ENCODE peak calls at places on chromosome 22, in five cellular contexts. T, E, V, Y and R are unnamed samples.
A peak's percentile ranks its signal among the peaks of the same experiment; 100 is the strongest.

GRCh38 chr22:18955696-18956095 is 19.6 kb upstream of the PRODH start:
- DNase-seq in T (no peak), E (no peak), V (no peak), Y (no peak), R (no peak)

GRCh38 chr22:24380220-24381218 is 46.9 kb upstream of the ADORA2A start:
- DNase-seq in T (no peak), E (no peak), V (no peak), Y (no peak), R (no peak)

GRCh38 chr22:37026325-37026724 is 6.8 kb downstream of the MPST start:
- DNase-seq in T (no peak), E (no peak), V (peak; percentile 59), Y (no peak), R (no peak)

GRCh38 chr22:37345863-37346514 is 63.7 kb downstream of the CYTH4 start:
- DNase-seq in T (no peak), E (no peak), V (no peak), Y (no peak), R (no peak)

GRCh38 chr22:32909561-32910348 is 108.2 kb downstream of the TIMP3 start:
- DNase-seq in T (no peak), E (no peak), V (no peak), Y (no peak), R (no peak)

GRCh38 chr22:19610518-19611253 is 86.5 kb upstream of the CLDN5 start:
- DNase-seq in T (peak; percentile 65), E (no peak), V (no peak), Y (no peak), R (no peak)

GRCh38 chr22:23828800-23829680 is 9.8 kb downstream of the DERL3 start:
- DNase-seq in T (no peak), E (peak; percentile 92), V (peak; percentile 88), Y (no peak), R (no peak)

GRCh38 chr22:36590441-36591056 is 61.6 kb upstream of the EIF3D start:
- DNase-seq in T (no peak), E (no peak), V (no peak), Y (no peak), R (no peak)

GRCh38 chr22:24830205-24830979 is 24.4 kb downstream of the SGSM1 start:
- DNase-seq in T (no peak), E (no peak), V (no peak), Y (no peak), R (no peak)

GRCh38 chr22:27173530-27173929 is 516.1 kb downstream of the MIAT start:
- DNase-seq in T (no peak), E (no peak), V (no peak), Y (no peak), R (no peak)

GRCh38 chr22:44396727-44397722 is 84.3 kb upstream of the SHISAL1 start:
- DNase-seq in T (peak; percentile 19), E (no peak), V (no peak), Y (no peak), R (no peak)

GRCh38 chr22:39029227-39029626 is 8.3 kb downstream of the APOBEC3D start:
- DNase-seq in T (peak; percentile 20), E (no peak), V (no peak), Y (no peak), R (no peak)

GRCh38 chr22:17436382-17436951 is 67.2 kb downstream of the CECR2 start:
- DNase-seq in T (no peak), E (no peak), V (no peak), Y (no peak), R (no peak)

GRCh38 chr22:17846326-17846992 is 72.2 kb upstream of the BID start:
- DNase-seq in T (no peak), E (no peak), V (no peak), Y (no peak), R (no peak)

GRCh38 chr22:45527456-45527855 is 24.8 kb downstream of the FBLN1 start:
- DNase-seq in T (no peak), E (no peak), V (no peak), Y (no peak), R (no peak)

GRCh38 chr22:27627901-27628300 is 173.7 kb downstream of the MN1 start:
- DNase-seq in T (no peak), E (no peak), V (no peak), Y (no peak), R (no peak)

GRCh38 chr22:41612626-41613025 is 8.2 kb downstream of the DESI1 start:
- DNase-seq in T (no peak), E (no peak), V (no peak), Y (no peak), R (no peak)

GRCh38 chr22:34410111-34410510 is 489.8 kb upstream of the LARGE1 start:
- DNase-seq in T (no peak), E (no peak), V (no peak), Y (no peak), R (no peak)

GRCh38 chr22:34416321-34416900 is 496.1 kb upstream of the LARGE1 start:
- DNase-seq in T (no peak), E (no peak), V (no peak), Y (no peak), R (no peak)

GRCh38 chr22:34414467-34415440 is 494.5 kb upstream of the LARGE1 start:
- DNase-seq in T (peak; percentile 90), E (no peak), V (no peak), Y (peak; percentile 1), R (no peak)
- TF ChIP-seq CTCF in T (peak; percentile 95), E (no peak), V (peak; percentile 32), Y (peak; percentile 24), R (no peak)

GRCh38 chr22:40484906-40485660 is 114.7 kb downstream of the SGSM3 start:
- DNase-seq in T (no peak), E (no peak), V (no peak), Y (no peak), R (no peak)
- H3K27ac ChIP-seq in T (no peak overlapping the region), E (peak overlapping the region; percentile 59), V (no peak overlapping the region), Y (peak overlapping the region; percentile 99), R (no peak overlapping the region)

GRCh38 chr22:35564975-35565867 is 24.6 kb downstream of the RASD2 start:
- DNase-seq in T (no peak), E (no peak), V (no peak), Y (no peak), R (no peak)
- TF ChIP-seq CTCF in T (no peak), E (no peak), V (no peak), Y (no peak), R (no peak)

GRCh38 chr22:46752911-46753310 is 9.5 kb upstream of the TBC1D22A start:
- DNase-seq in T (no peak), E (no peak), V (no peak), Y (no peak), R (no peak)

GRCh38 chr22:46752286-46752685 is 10.2 kb upstream of the TBC1D22A start:
- DNase-seq in T (no peak), E (no peak), V (no peak), Y (no peak), R (no peak)

GRCh38 chr22:46754110-46754799 is 8.2 kb upstream of the TBC1D22A start:
- DNase-seq in T (no peak), E (peak; percentile 90), V (peak; percentile 99), Y (peak; percentile 91), R (no peak)

GRCh38 chr22:46753761-46754109 is 8.7 kb upstream of the TBC1D22A start:
- DNase-seq in T (no peak), E (no peak), V (no peak), Y (no peak), R (no peak)

DNA sequence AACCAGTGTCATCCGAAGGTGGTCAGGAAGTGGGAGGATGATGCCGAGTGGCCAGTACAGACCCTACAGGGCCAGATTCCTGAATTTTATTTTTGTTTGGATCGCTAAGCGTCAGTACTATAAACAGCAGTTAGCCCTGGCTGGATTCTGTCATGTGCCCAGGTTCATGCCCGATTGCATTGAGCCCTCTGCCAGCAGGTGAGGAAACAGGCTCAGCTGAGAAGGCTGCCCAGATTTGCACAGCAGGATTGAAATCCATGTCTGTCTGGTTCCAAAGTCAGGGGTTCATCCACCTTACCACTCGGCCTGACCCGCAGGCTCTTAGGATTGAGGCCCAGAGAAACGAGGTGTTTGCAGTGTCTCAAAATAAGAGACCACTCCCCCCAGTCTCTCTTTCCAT is 9.1 kb upstream of the TBC1D22A start:
- DNase-seq in T (no peak), E (peak; percentile 63), V (no peak), Y (no peak), R (no peak)
- H3K27ac ChIP-seq in T (no peak overlapping the region), E (peak overlapping the region; percentile 91), V (peak overlapping the region; percentile 95), Y (peak overlapping the region; percentile 98), R (no peak overlapping the region)

DNA sequence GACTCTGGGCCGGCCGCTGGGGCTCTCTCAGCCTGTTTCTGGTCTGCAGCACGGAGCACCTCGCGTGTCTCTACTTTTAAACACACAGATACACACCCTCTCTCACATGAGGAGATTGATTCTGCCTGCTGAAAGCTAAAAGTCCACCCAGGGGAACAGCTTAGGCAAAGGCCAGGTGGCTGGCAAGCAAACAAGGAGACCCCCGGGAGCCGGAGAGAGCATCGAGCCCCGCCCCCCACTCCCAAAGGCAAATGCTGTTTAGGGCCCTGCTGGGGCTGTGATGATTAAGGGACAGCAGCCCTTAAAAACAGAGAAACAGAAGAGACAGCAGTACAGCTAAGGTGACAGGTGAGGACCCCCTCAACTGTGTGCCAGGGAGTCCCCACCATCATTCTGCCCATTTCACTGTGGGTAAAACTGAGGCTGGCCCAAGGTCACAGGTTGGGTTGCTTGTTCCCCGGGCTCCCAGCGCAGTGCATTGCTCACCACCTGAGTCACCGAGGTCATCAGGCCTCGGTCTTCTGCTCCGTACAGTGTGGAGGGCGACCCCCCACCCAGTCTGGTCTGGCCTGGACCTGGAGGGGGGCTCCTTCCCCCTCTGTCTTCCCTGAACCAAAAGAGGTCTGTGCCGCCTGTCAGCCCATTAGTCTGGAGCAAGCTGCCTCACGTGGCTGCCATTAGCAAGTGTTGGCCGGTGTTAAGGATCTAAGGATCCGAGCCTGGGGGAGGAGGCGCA is 6.9 kb downstream of the CABP7 start:
- DNase-seq in T (no peak), E (no peak), V (no peak), Y (no peak), R (no peak)
- TF ChIP-seq CTCF in T (no peak), E (no peak), V (no peak), Y (no peak), R (no peak)

DNA sequence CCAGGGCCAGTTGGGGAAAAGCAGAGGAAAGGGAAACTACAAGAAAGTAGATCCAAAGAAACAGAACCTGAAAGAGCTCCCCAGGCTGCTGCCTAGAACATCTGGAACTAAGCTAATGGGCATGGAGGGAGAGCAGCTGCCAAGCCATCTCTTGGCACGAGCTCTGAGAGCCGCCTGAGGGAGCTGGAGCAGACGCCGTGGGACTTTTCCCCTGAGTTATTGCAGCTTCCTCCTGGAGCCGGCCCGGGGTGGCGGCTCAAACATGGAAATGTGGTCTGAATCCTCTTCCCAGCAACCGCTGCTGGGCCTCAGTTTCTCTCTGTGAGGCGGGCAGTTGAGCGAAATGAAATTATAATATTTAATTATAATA is 41.8 kb downstream of the LIF start:
- DNase-seq in T (no peak), E (no peak), V (peak; percentile 57), Y (no peak), R (no peak)
- H3K27ac ChIP-seq in T (no peak overlapping the region), E (peak overlapping the region; percentile 66), V (peak overlapping the region; percentile 70), Y (peak overlapping the region; percentile 96), R (no peak overlapping the region)